ENCODE peak calls at places on chromosomes 13 and 19, in six cellular contexts. O is stimulated activated CD8-positive, alpha-beta memory T cell treated with anti-CD3 and anti-CD28 coated beads, Interleukin-15, amount 100 ng/mL, for 4 hours; N is caudate nucleus; E is stimulated activated CD4-positive, alpha-beta T cell treated with anti-CD3 and anti-CD28 coated beads, TNF-alpha, amount 100 ng/mL, for 1 hour; Y is HS-5; M is AG08396. F is an unnamed sample.

GRCh38 chr13:46903748-46904147 is 6.9 kb upstream of the HTR2A start:
- DNase-seq in O (no peak), N (no peak), E (no peak), Y (no peak), M (no peak), F (no peak)

GRCh38 chr13:109779074-109779473 is 7.3 kb downstream of the IRS2 start:
- DNase-seq in O (no peak), N (no peak), E (no peak), Y (no peak), M (no peak), F (no peak)

GRCh38 chr13:99702687-99703319 is 201.5 kb downstream of the TM9SF2 start:
- DNase-seq in O (no peak), N (no peak), E (no peak), Y (no peak), M (no peak), F (no peak)

GRCh38 chr13:113291997-113292862 is 4.8 kb upstream of the LAMP1 start:
- DNase-seq in O (no peak), N (no peak), E (no peak), Y (no peak), M (peak; percentile 45), F (no peak)

GRCh38 chr13:45702869-45703391 is 810 bp downstream of the CBY2 start:
- DNase-seq in O (no peak), N (no peak), E (no peak), Y (no peak), M (no peak), F (no peak)

GRCh38 chr13:92320323-92320722 is 906.3 kb upstream of the GPC6 start:
- DNase-seq in O (no peak), N (no peak), E (no peak), Y (no peak), M (no peak), F (no peak)

GRCh38 chr13:71217827-71218226 is 649.2 kb downstream of the DACH1 start:
- DNase-seq in O (no peak), N (no peak), E (no peak), Y (no peak), M (no peak), F (no peak)

GRCh38 chr19:14440049-14440448 is 6.9 kb downstream of the PKN1 start:
- DNase-seq in O (peak; percentile 54), N (no peak), E (peak; percentile 59), Y (no peak), M (no peak), F (peak; percentile 61)

GRCh38 chr19:38506723-38507550 is 73.4 kb downstream of the RYR1 start:
- DNase-seq in O (peak; percentile 81), N (peak; percentile 27), E (peak; percentile 82), Y (peak; percentile 34), M (peak; percentile 88), F (peak; percentile 52)

GRCh38 chr19:44728178-44728577 is 20.3 kb upstream of the BCL3 start:
- DNase-seq in O (no peak), N (no peak), E (no peak), Y (no peak), M (no peak), F (no peak)

GRCh38 chr19:11596156-11596555 is 1.1 kb upstream of the ZNF627 start:
- DNase-seq in O (no peak), N (no peak), E (no peak), Y (no peak), M (no peak), F (no peak)

GRCh38 chr19:8515317-8515716 is 1.4 kb upstream of the ZNF414 start:
- DNase-seq in O (no peak), N (peak; percentile 63), E (no peak), Y (no peak), M (no peak), F (no peak)

GRCh38 chr19:37572203-37572602 is 22.4 kb downstream of the ZNF571 start:
- DNase-seq in O (no peak), N (no peak), E (no peak), Y (no peak), M (no peak), F (no peak)

GRCh38 chr13:38582133-38582532 is 104.7 kb upstream of the FREM2 start:
- DNase-seq in O (no peak), N (peak; percentile 12), E (no peak), Y (peak; percentile 5), M (peak; percentile 6), F (no peak)

GRCh38 chr13:112145221-112146072 is 78.5 kb downstream of the SOX1 start:
- DNase-seq in O (no peak), N (no peak), E (no peak), Y (no peak), M (no peak), F (no peak)

GRCh38 chr19:50924576-50924975 is 13.4 kb upstream of the KLK4 start:
- DNase-seq in O (no peak), N (no peak), E (no peak), Y (no peak), M (no peak), F (no peak)

GRCh38 chr19:19606021-19606420 is 12.5 kb downstream of the PBX4 start:
- DNase-seq in O (peak; percentile 20), N (peak; percentile 17), E (no peak), Y (no peak), M (no peak), F (no peak)

GRCh38 chr13:98651716-98652115 is 74.8 kb upstream of the STK24 start:
- DNase-seq in O (no peak), N (no peak), E (no peak), Y (no peak), M (no peak), F (no peak)

GRCh38 chr13:42066542-42066941 is 18.1 kb downstream of the DGKH start:
- DNase-seq in O (no peak), N (no peak), E (no peak), Y (peak; percentile 55), M (peak; percentile 56), F (no peak)

GRCh38 chr19:2315121-2315817 is 7.3 kb upstream of the LINGO3 start:
- DNase-seq in O (no peak), N (no peak), E (no peak), Y (no peak), M (no peak), F (no peak)

GRCh38 chr19:35509018-35509652 is 4.3 kb downstream of the DMKN start:
- DNase-seq in O (peak; percentile 10), N (peak; percentile 57), E (no peak), Y (no peak), M (no peak), F (no peak)

GRCh38 chr13:20193924-20194631 is 1.3 kb upstream of the GJB2 start:
- DNase-seq in O (no peak), N (no peak), E (no peak), Y (no peak), M (no peak), F (no peak)

GRCh38 chr13:110116072-110116487 is 190.9 kb downstream of the COL4A1 start:
- DNase-seq in O (no peak), N (no peak), E (peak; percentile 29), Y (no peak), M (no peak), F (no peak)

GRCh38 chr19:36222503-36222902 is 7.6 kb downstream of the ZNF146 start:
- DNase-seq in O (no peak), N (no peak), E (no peak), Y (no peak), M (no peak), F (no peak)

GRCh38 chr13:33723772-33724435 is 94.0 kb upstream of the RFC3 start:
- DNase-seq in O (peak; percentile 39), N (peak; percentile 88), E (peak; percentile 29), Y (no peak), M (peak; percentile 76), F (peak; percentile 13)

F was measured in esophagus squamous epithelium.